ENCODE peak calls at places on chromosome 19, in four cellular contexts. One of them, this sample, is unnamed.

GRCh38 chr19:38059897-38060296 is 152.9 kb downstream of the SIPA1L3 start:
- DNase-seq in WTC11: no peak
- DNase-seq in K562: no peak
- DNase-seq in HepG2: no peak
- DNase-seq in this sample: no peak

GRCh38 chr19:11948646-11949045 is 16.2 kb upstream of the ZNF763 start:
- DNase-seq in WTC11: no peak
- DNase-seq in K562: no peak
- DNase-seq in HepG2: no peak
- DNase-seq in this sample: no peak

GRCh38 chr19:33879818-33880575 is 83.3 kb downstream of the KCTD15 start:
- DNase-seq in WTC11: peak
- DNase-seq in K562: no peak
- DNase-seq in HepG2: no peak
- DNase-seq in this sample: no peak

GRCh38 chr19:53907193-53907581 is 1.9 kb upstream of the CACNG7 start:
- DNase-seq in WTC11: peak
- DNase-seq in K562: no peak
- DNase-seq in HepG2: no peak
- DNase-seq in this sample: no peak

GRCh38 chr19:47411101-47411500 is 8.2 kb downstream of the MEIS3 start:
- DNase-seq in WTC11: no peak
- DNase-seq in K562: no peak
- DNase-seq in HepG2: no peak
- DNase-seq in this sample: no peak

GRCh38 chr19:39342647-39343305 is 555 bp downstream of the SAMD4B start:
- DNase-seq in WTC11: no peak
- DNase-seq in K562: no peak
- DNase-seq in HepG2: no peak
- DNase-seq in this sample: no peak

GRCh38 chr19:13795595-13796300 is 505 bp downstream of the ZSWIM4 start:
- DNase-seq in WTC11: peak
- DNase-seq in K562: no peak
- DNase-seq in HepG2: no peak
- DNase-seq in this sample: no peak

GRCh38 chr19:33400856-33401682 is 27.6 kb downstream of the CEBPG start:
- DNase-seq in WTC11: no peak
- DNase-seq in K562: no peak
- DNase-seq in HepG2: peak
- DNase-seq in this sample: no peak

GRCh38 chr19:16825312-16826168 is 3.7 kb upstream of the SIN3B start:
- DNase-seq in WTC11: peak
- DNase-seq in K562: peak
- DNase-seq in HepG2: no peak
- DNase-seq in this sample: no peak

GRCh38 chr19:5933391-5933998 is 19.4 kb downstream of the CAPS start:
- DNase-seq in WTC11: no peak
- DNase-seq in K562: no peak
- DNase-seq in HepG2: no peak
- DNase-seq in this sample: no peak
- TF ChIP-seq ELF4 in WTC11: no peak
- TF ChIP-seq ELF4 in K562: no peak
- TF ChIP-seq ELF4 in HepG2: no peak
- TF ChIP-seq ELF4 in this sample: no peak

GRCh38 chr19:45595814-45596213 is 6.2 kb downstream of the GPR4 start:
- DNase-seq in WTC11: no peak
- DNase-seq in K562: no peak
- DNase-seq in HepG2: no peak
- DNase-seq in this sample: no peak
- TF ChIP-seq ELF4 in WTC11: no peak
- TF ChIP-seq ELF4 in K562: no peak
- TF ChIP-seq ELF4 in HepG2: no peak
- TF ChIP-seq ELF4 in this sample: no peak

GRCh38 chr19:5093953-5094718 is 125.2 kb downstream of the KDM4B start:
- DNase-seq in WTC11: no peak
- DNase-seq in K562: no peak
- DNase-seq in HepG2: no peak
- DNase-seq in this sample: no peak

GRCh38 chr19:5096536-5096935 is 127.6 kb downstream of the KDM4B start:
- DNase-seq in WTC11: no peak
- DNase-seq in K562: no peak
- DNase-seq in HepG2: no peak
- DNase-seq in this sample: no peak

GRCh38 chr19:5095568-5095850 is 126.6 kb downstream of the KDM4B start:
- DNase-seq in WTC11: no peak
- DNase-seq in K562: no peak
- DNase-seq in HepG2: no peak
- DNase-seq in this sample: no peak

GRCh38 chr19:5093297-5093858 is 124.5 kb downstream of the KDM4B start:
- DNase-seq in WTC11: no peak
- DNase-seq in K562: peak
- DNase-seq in HepG2: no peak
- DNase-seq in this sample: no peak

GRCh38 chr19:5094768-5095567 is 126.1 kb downstream of the KDM4B start:
- DNase-seq in WTC11: no peak
- DNase-seq in K562: no peak
- DNase-seq in HepG2: no peak
- DNase-seq in this sample: no peak
- TF ChIP-seq ELF4 in WTC11: no peak
- TF ChIP-seq ELF4 in K562: no peak
- TF ChIP-seq ELF4 in HepG2: no peak
- TF ChIP-seq ELF4 in this sample: no peak

DNA sequence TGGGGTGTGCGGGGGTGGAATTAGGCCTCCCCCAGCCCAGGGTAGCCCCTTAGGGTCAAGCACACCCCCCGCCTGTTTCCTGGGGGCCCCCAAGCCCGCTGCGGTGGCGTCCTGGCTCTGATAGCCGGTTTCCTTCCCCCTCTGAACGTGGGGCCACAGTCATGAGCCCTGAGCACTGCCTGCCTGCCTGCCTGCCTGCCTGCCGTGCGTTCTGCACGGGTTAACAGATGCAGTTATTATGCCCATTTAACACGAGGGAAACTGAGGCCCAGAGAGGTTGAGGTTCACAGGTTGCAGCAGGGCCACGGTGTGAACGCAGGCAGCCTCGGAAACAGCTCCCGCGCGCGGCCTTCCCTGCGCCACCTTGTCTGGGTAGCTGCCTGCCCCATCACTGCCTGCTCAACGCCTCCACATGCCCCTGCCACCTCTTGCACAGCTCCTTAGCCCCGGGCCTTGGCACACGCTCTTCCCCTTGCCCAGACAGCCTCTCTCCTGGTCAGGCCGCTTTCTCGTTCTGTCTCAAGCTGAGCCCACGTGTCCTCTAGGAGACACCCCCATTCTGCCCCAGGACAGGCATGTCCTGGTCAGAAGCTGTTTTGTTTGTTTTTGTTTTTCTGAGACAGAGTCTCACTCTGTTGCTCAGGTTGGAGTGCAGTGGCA is 1.2 kb upstream of the GAMT start:
- DNase-seq in WTC11: no peak
- DNase-seq in K562: no peak
- DNase-seq in HepG2: no peak
- DNase-seq in this sample: no peak
- TF ChIP-seq ELF4 in WTC11: no peak
- TF ChIP-seq ELF4 in K562: no peak
- TF ChIP-seq ELF4 in HepG2: no peak
- TF ChIP-seq ELF4 in this sample: no peak

This sample was measured in HEK293T.